ENCODE peak calls at places on chromosomes 16 and 17, in six cellular contexts. H is adrenal gland; U is sigmoid colon; P is CD8-positive, alpha-beta T cell; X is thoracic aorta; O is body of pancreas. W is an unnamed sample.

GRCh38 chr16:30009085-30009862 is 1.6 kb downstream of the DOC2A start:
- DNase-seq in H (no peak), U (no peak), P (no peak), X (no peak), O (no peak), W (no peak)

GRCh38 chr17:72305472-72305871 is 184.7 kb downstream of the SOX9 start:
- DNase-seq in H (no peak), U (no peak), P (no peak), X (no peak), O (no peak), W (no peak)

GRCh38 chr17:46035112-46035818 is 36.2 kb downstream of the STH start:
- DNase-seq in H (no peak), U (no peak), P (no peak), X (no peak), O (peak; percentile 74), W (no peak)

GRCh38 chr16:56910114-56910511 is 21.8 kb upstream of the HERPUD1 start:
- DNase-seq in H (no peak), U (no peak), P (no peak), X (no peak), O (no peak), W (no peak)

GRCh38 chr16:14024300-14024699 is 46.8 kb upstream of the MRTFB start:
- DNase-seq in H (no peak), U (no peak), P (no peak), X (no peak), O (no peak), W (no peak)

GRCh38 chr17:28792877-28793666 is 49.3 kb downstream of the TRAF4 start:
- DNase-seq in H (no peak), U (no peak), P (no peak), X (no peak), O (no peak), W (no peak)

GRCh38 chr17:37737971-37738370 is 6.9 kb downstream of the HNF1B start:
- DNase-seq in H (no peak), U (no peak), P (no peak), X (no peak), O (no peak), W (no peak)

GRCh38 chr17:81423698-81424071 is 28.4 kb downstream of the BAHCC1 start:
- DNase-seq in H (no peak), U (no peak), P (no peak), X (no peak), O (no peak), W (no peak)

GRCh38 chr17:68775338-68775737 is 174.2 kb upstream of the FAM20A start:
- DNase-seq in H (no peak), U (no peak), P (no peak), X (no peak), O (no peak), W (no peak)

GRCh38 chr16:56477096-56477878 is 25.9 kb downstream of the OGFOD1 start:
- DNase-seq in H (peak; percentile 56), U (no peak), P (no peak), X (peak; percentile 8), O (no peak), W (no peak)

GRCh38 chr17:9284884-9285283 is 263.6 kb downstream of the NTN1 start:
- DNase-seq in H (no peak), U (no peak), P (no peak), X (no peak), O (no peak), W (no peak)

GRCh38 chr17:31722251-31723056 is 136.6 kb downstream of the COPRS start:
- DNase-seq in H (peak; percentile 53), U (no peak), P (no peak), X (peak; percentile 19), O (no peak), W (no peak)

GRCh38 chr16:12323007-12323699 is 346.6 kb downstream of the SNX29 start:
- DNase-seq in H (no peak), U (no peak), P (peak; percentile 18), X (no peak), O (no peak), W (no peak)

GRCh38 chr17:72592242-72592966 is 471.6 kb downstream of the SOX9 start:
- DNase-seq in H (peak; percentile 22), U (no peak), P (peak; percentile 33), X (no peak), O (peak; percentile 73), W (peak; percentile 67)

GRCh38 chr17:59365383-59365981 is 34.0 kb downstream of the YPEL2 start:
- DNase-seq in H (no peak), U (peak; percentile 53), P (peak; percentile 29), X (no peak), O (no peak), W (no peak)

GRCh38 chr17:74351552-74352210 is 10.0 kb downstream of the BTBD17 start:
- DNase-seq in H (no peak), U (no peak), P (no peak), X (no peak), O (no peak), W (no peak)

GRCh38 chr16:22369221-22369811 is 5.1 kb downstream of the CDR2 start:
- DNase-seq in H (no peak), U (no peak), P (no peak), X (no peak), O (no peak), W (no peak)

GRCh38 chr17:82627405-82627804 is 20.8 kb downstream of the WDR45B start:
- DNase-seq in H (peak; percentile 54), U (no peak), P (no peak), X (no peak), O (no peak), W (no peak)

GRCh38 chr17:79620207-79621038 is 9.6 kb upstream of the RBFOX3 start:
- DNase-seq in H (no peak), U (peak; percentile 37), P (no peak), X (no peak), O (no peak), W (no peak)

GRCh38 chr16:55513616-55514015 is 4.7 kb downstream of the LPCAT2 start:
- DNase-seq in H (no peak), U (no peak), P (no peak), X (no peak), O (no peak), W (no peak)

GRCh38 chr17:27349540-27350021 is 55.7 kb downstream of the WSB1 start:
- DNase-seq in H (no peak), U (no peak), P (no peak), X (no peak), O (no peak), W (no peak)

GRCh38 chr17:27506348-27507218 is 50.3 kb downstream of the KSR1 start:
- DNase-seq in H (no peak), U (no peak), P (no peak), X (no peak), O (no peak), W (no peak)

GRCh38 chr16:57938936-57939871 is 31.7 kb downstream of the CNGB1 start:
- DNase-seq in H (no peak), U (no peak), P (no peak), X (no peak), O (no peak), W (no peak)

GRCh38 chr16:4886151-4886550 is 38.9 kb downstream of the UBN1 start:
- DNase-seq in H (no peak), U (no peak), P (no peak), X (no peak), O (no peak), W (no peak)

GRCh38 chr17:61338874-61339478 is 60.7 kb upstream of the TBX2 start:
- DNase-seq in H (no peak), U (no peak), P (no peak), X (no peak), O (no peak), W (no peak)

GRCh38 chr17:80361495-80362220 is 53.3 kb upstream of the ENDOV start:
- DNase-seq in H (no peak), U (peak; percentile 53), P (no peak), X (no peak), O (no peak), W (no peak)

GRCh38 chr17:9381068-9381467 is 194.6 kb downstream of the STX8 start:
- DNase-seq in H (no peak), U (no peak), P (no peak), X (no peak), O (no peak), W (no peak)

GRCh38 chr17:80753946-80754345 is 209.3 kb downstream of the RPTOR start:
- DNase-seq in H (peak; percentile 13), U (peak; percentile 47), P (no peak), X (no peak), O (no peak), W (no peak)

GRCh38 chr16:86901483-86901882 is 323.1 kb downstream of the FOXL1 start:
- DNase-seq in H (peak; percentile 30), U (no peak), P (no peak), X (no peak), O (no peak), W (no peak)

GRCh38 chr17:81388612-81389367 is 6.5 kb upstream of the BAHCC1 start:
- DNase-seq in H (peak; percentile 78), U (no peak), P (no peak), X (no peak), O (no peak), W (no peak)

GRCh38 chr17:48011405-48012150 is 26.0 kb downstream of the COPZ2 start:
- DNase-seq in H (peak; percentile 43), U (no peak), P (peak; percentile 44), X (no peak), O (no peak), W (no peak)

GRCh38 chr16:9957002-9957401 is 225.2 kb downstream of the GRIN2A start:
- DNase-seq in H (no peak), U (no peak), P (no peak), X (no peak), O (no peak), W (no peak)

GRCh38 chr16:69013991-69014390 is 91.5 kb upstream of the HAS3 start:
- DNase-seq in H (no peak), U (no peak), P (no peak), X (no peak), O (no peak), W (no peak)
- H3K9me3 ChIP-seq in H (no peaks in the 10 kb centered on the region), U (no peaks in the 10 kb centered on the region), P (no peaks in the 10 kb centered on the region), X (no peaks in the 10 kb centered on the region), O (no peaks in the 10 kb centered on the region), W (no peaks in the 10 kb centered on the region)

GRCh38 chr17:16622540-16623277 is 30.9 kb downstream of the ZNF624 start:
- DNase-seq in H (no peak), U (no peak), P (no peak), X (no peak), O (no peak), W (no peak)
- H3K9me3 ChIP-seq in H (peaks cover 4% of the 10 kb centered on the region), U (peaks cover 8% of the 10 kb centered on the region), P (peaks cover 37% of the 10 kb centered on the region), X (peaks cover 89% of the 10 kb centered on the region), O (peaks cover 24% of the 10 kb centered on the region), W (peaks cover 43% of the 10 kb centered on the region)

DNA sequence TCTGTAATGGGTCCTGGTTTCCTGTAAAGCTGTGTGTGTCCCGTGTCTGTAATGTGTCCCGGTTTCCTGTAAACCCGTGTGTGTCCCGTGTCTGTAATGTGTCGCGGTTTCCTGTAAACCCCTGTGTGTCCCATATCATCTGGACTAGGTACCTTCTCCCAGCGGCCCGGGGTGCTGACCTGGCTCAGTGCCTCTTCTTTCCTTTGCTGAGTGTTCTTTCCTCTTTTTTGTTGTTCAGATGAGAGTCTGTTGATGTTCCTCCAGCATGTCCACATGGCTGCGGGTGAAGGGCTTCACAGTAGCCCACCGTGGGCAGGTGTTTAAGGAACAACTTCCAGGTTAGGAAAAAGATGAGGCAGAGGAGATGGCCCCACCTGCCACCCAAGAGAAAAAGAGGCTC is 46.6 kb upstream of the GNG13 start:
- DNase-seq in H (no peak), U (peak; percentile 34), P (no peak), X (no peak), O (no peak), W (no peak)
- H3K9me3 ChIP-seq in H (no peaks in the 10 kb centered on the region), U (no peaks in the 10 kb centered on the region), P (no peaks in the 10 kb centered on the region), X (no peaks in the 10 kb centered on the region), O (no peaks in the 10 kb centered on the region), W (no peaks in the 10 kb centered on the region)

GRCh38 chr16:3377917-3378316 is 22.2 kb downstream of the OR2C1 start:
- DNase-seq in H (no peak), U (no peak), P (no peak), X (no peak), O (no peak), W (no peak)

GRCh38 chr16:3375680-3376079 is 20.0 kb downstream of the OR2C1 start:
- DNase-seq in H (no peak), U (no peak), P (no peak), X (no peak), O (no peak), W (no peak)
- H3K9me3 ChIP-seq in H (no peaks in the 10 kb centered on the region), U (peaks cover 13% of the 10 kb centered on the region), P (peaks cover 13% of the 10 kb centered on the region), X (peaks cover 74% of the 10 kb centered on the region), O (peaks cover 54% of the 10 kb centered on the region), W (peaks cover 7% of the 10 kb centered on the region)